ENCODE peak calls at places on chromosomes 7 and 10, in seven cellular contexts. One of them, this sample, is unnamed.

GRCh38 chr10:8304861-8305260 is 250.4 kb downstream of the GATA3 start:
- DNase-seq in stomach: no peak
- DNase-seq in left ventricle myocardium inferior: no peak
- DNase-seq in brain microvascular endothelial cell: no peak
- DNase-seq in AG10803: no peak
- DNase-seq in vagina: no peak
- DNase-seq in mammary epithelial cell: no peak
- DNase-seq in this sample: no peak

GRCh38 chr7:142441074-142441403 is 183.2 kb upstream of the PRSS58 start:
- DNase-seq in stomach: no peak
- DNase-seq in left ventricle myocardium inferior: no peak
- DNase-seq in brain microvascular endothelial cell: no peak
- DNase-seq in AG10803: no peak
- DNase-seq in vagina: peak
- DNase-seq in mammary epithelial cell: no peak
- DNase-seq in this sample: no peak

GRCh38 chr7:18610331-18610948 is 114.9 kb downstream of the HDAC9 start:
- DNase-seq in stomach: no peak
- DNase-seq in left ventricle myocardium inferior: no peak
- DNase-seq in brain microvascular endothelial cell: peak
- DNase-seq in AG10803: peak
- DNase-seq in vagina: no peak
- DNase-seq in mammary epithelial cell: peak
- DNase-seq in this sample: no peak

GRCh38 chr7:49893131-49893530 is 119.7 kb downstream of the VWC2 start:
- DNase-seq in stomach: no peak
- DNase-seq in left ventricle myocardium inferior: no peak
- DNase-seq in brain microvascular endothelial cell: no peak
- DNase-seq in AG10803: no peak
- DNase-seq in vagina: no peak
- DNase-seq in mammary epithelial cell: no peak
- DNase-seq in this sample: no peak

GRCh38 chr10:59362991-59363390 is 642 bp upstream of the FAM13C start:
- DNase-seq in stomach: peak
- DNase-seq in left ventricle myocardium inferior: peak
- DNase-seq in brain microvascular endothelial cell: peak
- DNase-seq in AG10803: peak
- DNase-seq in vagina: no peak
- DNase-seq in mammary epithelial cell: peak
- DNase-seq in this sample: peak

GRCh38 chr7:12207046-12207445 is 4.0 kb upstream of the TMEM106B start:
- DNase-seq in stomach: peak
- DNase-seq in left ventricle myocardium inferior: no peak
- DNase-seq in brain microvascular endothelial cell: no peak
- DNase-seq in AG10803: no peak
- DNase-seq in vagina: no peak
- DNase-seq in mammary epithelial cell: no peak
- DNase-seq in this sample: no peak

GRCh38 chr7:21076054-21076453 is 289.4 kb upstream of the SP8 start:
- DNase-seq in stomach: no peak
- DNase-seq in left ventricle myocardium inferior: no peak
- DNase-seq in brain microvascular endothelial cell: no peak
- DNase-seq in AG10803: no peak
- DNase-seq in vagina: no peak
- DNase-seq in mammary epithelial cell: no peak
- DNase-seq in this sample: no peak

GRCh38 chr7:103598326-103598905 is 152.4 kb upstream of the SLC26A5 start:
- DNase-seq in stomach: no peak
- DNase-seq in left ventricle myocardium inferior: no peak
- DNase-seq in brain microvascular endothelial cell: no peak
- DNase-seq in AG10803: no peak
- DNase-seq in vagina: no peak
- DNase-seq in mammary epithelial cell: no peak
- DNase-seq in this sample: peak

GRCh38 chr7:135933509-135934188 is 43.5 kb downstream of the MTPN start:
- DNase-seq in stomach: no peak
- DNase-seq in left ventricle myocardium inferior: no peak
- DNase-seq in brain microvascular endothelial cell: no peak
- DNase-seq in AG10803: no peak
- DNase-seq in vagina: no peak
- DNase-seq in mammary epithelial cell: no peak
- DNase-seq in this sample: no peak

GRCh38 chr10:2949221-2949947 is 118.0 kb upstream of the PFKP start:
- DNase-seq in stomach: no peak
- DNase-seq in left ventricle myocardium inferior: no peak
- DNase-seq in brain microvascular endothelial cell: no peak
- DNase-seq in AG10803: no peak
- DNase-seq in vagina: no peak
- DNase-seq in mammary epithelial cell: no peak
- DNase-seq in this sample: no peak

GRCh38 chr7:157479326-157479725 is 142.5 kb downstream of the DNAJB6 start:
- DNase-seq in stomach: no peak
- DNase-seq in left ventricle myocardium inferior: no peak
- DNase-seq in brain microvascular endothelial cell: no peak
- DNase-seq in AG10803: no peak
- DNase-seq in vagina: no peak
- DNase-seq in mammary epithelial cell: no peak
- DNase-seq in this sample: no peak

GRCh38 chr7:16067695-16068094 is 353.6 kb downstream of the CRPPA start:
- DNase-seq in stomach: no peak
- DNase-seq in left ventricle myocardium inferior: no peak
- DNase-seq in brain microvascular endothelial cell: no peak
- DNase-seq in AG10803: no peak
- DNase-seq in vagina: no peak
- DNase-seq in mammary epithelial cell: no peak
- DNase-seq in this sample: no peak

GRCh38 chr10:73968101-73968515 is 29.8 kb upstream of the VCL start:
- DNase-seq in stomach: no peak
- DNase-seq in left ventricle myocardium inferior: no peak
- DNase-seq in brain microvascular endothelial cell: no peak
- DNase-seq in AG10803: peak
- DNase-seq in vagina: peak
- DNase-seq in mammary epithelial cell: no peak
- DNase-seq in this sample: no peak

GRCh38 chr10:120583424-120584108 is 126.5 kb downstream of the PLPP4 start:
- DNase-seq in stomach: no peak
- DNase-seq in left ventricle myocardium inferior: no peak
- DNase-seq in brain microvascular endothelial cell: no peak
- DNase-seq in AG10803: no peak
- DNase-seq in vagina: no peak
- DNase-seq in mammary epithelial cell: no peak
- DNase-seq in this sample: no peak

GRCh38 chr7:141975806-141976523 is 2.4 kb upstream of the TAS2R38 start:
- DNase-seq in stomach: peak
- DNase-seq in left ventricle myocardium inferior: peak
- DNase-seq in brain microvascular endothelial cell: peak
- DNase-seq in AG10803: peak
- DNase-seq in vagina: no peak
- DNase-seq in mammary epithelial cell: peak
- DNase-seq in this sample: peak

GRCh38 chr10:117237401-117237991 is 3.4 kb upstream of the SLC18A2 start:
- DNase-seq in stomach: no peak
- DNase-seq in left ventricle myocardium inferior: no peak
- DNase-seq in brain microvascular endothelial cell: no peak
- DNase-seq in AG10803: no peak
- DNase-seq in vagina: no peak
- DNase-seq in mammary epithelial cell: no peak
- DNase-seq in this sample: no peak

GRCh38 chr10:55242544-55242943 is 441.5 kb upstream of the PCDH15 start:
- DNase-seq in stomach: no peak
- DNase-seq in left ventricle myocardium inferior: no peak
- DNase-seq in brain microvascular endothelial cell: no peak
- DNase-seq in AG10803: no peak
- DNase-seq in vagina: no peak
- DNase-seq in mammary epithelial cell: no peak
- DNase-seq in this sample: no peak

GRCh38 chr10:24552346-24553016 is 171.2 kb downstream of the ARHGAP21 start:
- DNase-seq in stomach: peak
- DNase-seq in left ventricle myocardium inferior: no peak
- DNase-seq in brain microvascular endothelial cell: no peak
- DNase-seq in AG10803: no peak
- DNase-seq in vagina: no peak
- DNase-seq in mammary epithelial cell: peak
- DNase-seq in this sample: no peak

GRCh38 chr10:35875281-35875680 is 233.2 kb upstream of the FZD8 start:
- DNase-seq in stomach: no peak
- DNase-seq in left ventricle myocardium inferior: no peak
- DNase-seq in brain microvascular endothelial cell: peak
- DNase-seq in AG10803: peak
- DNase-seq in vagina: no peak
- DNase-seq in mammary epithelial cell: no peak
- DNase-seq in this sample: no peak

GRCh38 chr7:36639826-36640225 is 84.5 kb downstream of the AOAH start:
- DNase-seq in stomach: peak
- DNase-seq in left ventricle myocardium inferior: no peak
- DNase-seq in brain microvascular endothelial cell: no peak
- DNase-seq in AG10803: no peak
- DNase-seq in vagina: no peak
- DNase-seq in mammary epithelial cell: no peak
- DNase-seq in this sample: no peak

GRCh38 chr10:118337356-118337755 is 4.8 kb downstream of the FAM204A start:
- DNase-seq in stomach: no peak
- DNase-seq in left ventricle myocardium inferior: no peak
- DNase-seq in brain microvascular endothelial cell: no peak
- DNase-seq in AG10803: no peak
- DNase-seq in vagina: no peak
- DNase-seq in mammary epithelial cell: no peak
- DNase-seq in this sample: no peak

GRCh38 chr10:131210181-131210580 is 101.3 kb downstream of the TCERG1L start:
- DNase-seq in stomach: peak
- DNase-seq in left ventricle myocardium inferior: no peak
- DNase-seq in brain microvascular endothelial cell: no peak
- DNase-seq in AG10803: no peak
- DNase-seq in vagina: no peak
- DNase-seq in mammary epithelial cell: no peak
- DNase-seq in this sample: no peak

GRCh38 chr7:132138817-132139216 is 437.5 kb downstream of the PLXNA4 start:
- DNase-seq in stomach: no peak
- DNase-seq in left ventricle myocardium inferior: no peak
- DNase-seq in brain microvascular endothelial cell: no peak
- DNase-seq in AG10803: no peak
- DNase-seq in vagina: no peak
- DNase-seq in mammary epithelial cell: peak
- DNase-seq in this sample: no peak

GRCh38 chr7:135571834-135572233 is 14.1 kb downstream of the NUP205 start:
- DNase-seq in stomach: no peak
- DNase-seq in left ventricle myocardium inferior: no peak
- DNase-seq in brain microvascular endothelial cell: no peak
- DNase-seq in AG10803: no peak
- DNase-seq in vagina: no peak
- DNase-seq in mammary epithelial cell: no peak
- DNase-seq in this sample: no peak

GRCh38 chr10:62831346-62831745 is 15.2 kb upstream of the EGR2 start:
- DNase-seq in stomach: no peak
- DNase-seq in left ventricle myocardium inferior: no peak
- DNase-seq in brain microvascular endothelial cell: peak
- DNase-seq in AG10803: peak
- DNase-seq in vagina: no peak
- DNase-seq in mammary epithelial cell: peak
- DNase-seq in this sample: peak

GRCh38 chr10:6116806-6117205 is 28.0 kb downstream of the RBM17 start:
- DNase-seq in stomach: no peak
- DNase-seq in left ventricle myocardium inferior: no peak
- DNase-seq in brain microvascular endothelial cell: no peak
- DNase-seq in AG10803: no peak
- DNase-seq in vagina: no peak
- DNase-seq in mammary epithelial cell: no peak
- DNase-seq in this sample: no peak

GRCh38 chr10:14674376-14675050 is 100.2 kb downstream of the FAM107B start:
- DNase-seq in stomach: peak
- DNase-seq in left ventricle myocardium inferior: no peak
- DNase-seq in brain microvascular endothelial cell: no peak
- DNase-seq in AG10803: no peak
- DNase-seq in vagina: no peak
- DNase-seq in mammary epithelial cell: no peak
- DNase-seq in this sample: no peak

GRCh38 chr7:39360766-39361165 is 205.4 kb upstream of the YAE1 start:
- DNase-seq in stomach: no peak
- DNase-seq in left ventricle myocardium inferior: no peak
- DNase-seq in brain microvascular endothelial cell: no peak
- DNase-seq in AG10803: no peak
- DNase-seq in vagina: no peak
- DNase-seq in mammary epithelial cell: no peak
- DNase-seq in this sample: no peak

GRCh38 chr7:149856-150636 is 42.3 kb upstream of the FAM20C start:
- DNase-seq in stomach: peak
- DNase-seq in left ventricle myocardium inferior: peak
- DNase-seq in brain microvascular endothelial cell: no peak
- DNase-seq in AG10803: peak
- DNase-seq in vagina: no peak
- DNase-seq in mammary epithelial cell: no peak
- DNase-seq in this sample: no peak

GRCh38 chr10:104706886-104707285 is 65.8 kb downstream of the SORCS3 start:
- DNase-seq in stomach: no peak
- DNase-seq in left ventricle myocardium inferior: no peak
- DNase-seq in brain microvascular endothelial cell: no peak
- DNase-seq in AG10803: no peak
- DNase-seq in vagina: no peak
- DNase-seq in mammary epithelial cell: no peak
- DNase-seq in this sample: no peak
- TF ChIP-seq CTCF in stomach: no peak
- TF ChIP-seq CTCF in left ventricle myocardium inferior: no peak
- TF ChIP-seq CTCF in brain microvascular endothelial cell: no peak
- TF ChIP-seq CTCF in AG10803: no peak
- TF ChIP-seq CTCF in vagina: no peak
- TF ChIP-seq CTCF in mammary epithelial cell: no peak
- TF ChIP-seq CTCF in this sample: no peak

GRCh38 chr10:72331575-72332422 is 22.9 kb downstream of the DNAJB12 start:
- DNase-seq in stomach: peak
- DNase-seq in left ventricle myocardium inferior: peak
- DNase-seq in brain microvascular endothelial cell: peak
- DNase-seq in AG10803: peak
- DNase-seq in vagina: peak
- DNase-seq in mammary epithelial cell: peak
- DNase-seq in this sample: no peak
- H3K4me3 ChIP-seq in stomach: no peak
- H3K4me3 ChIP-seq in left ventricle myocardium inferior: peak
- H3K4me3 ChIP-seq in brain microvascular endothelial cell: no peak
- H3K4me3 ChIP-seq in AG10803: no peak
- H3K4me3 ChIP-seq in vagina: no peak
- H3K4me3 ChIP-seq in mammary epithelial cell: no peak
- H3K4me3 ChIP-seq in this sample: no peak

GRCh38 chr10:18233775-18234174 is 93.6 kb downstream of the CACNB2 start:
- DNase-seq in stomach: no peak
- DNase-seq in left ventricle myocardium inferior: peak
- DNase-seq in brain microvascular endothelial cell: peak
- DNase-seq in AG10803: no peak
- DNase-seq in vagina: peak
- DNase-seq in mammary epithelial cell: no peak
- DNase-seq in this sample: no peak
- TF ChIP-seq CTCF in stomach: no peak
- TF ChIP-seq CTCF in left ventricle myocardium inferior: peak
- TF ChIP-seq CTCF in brain microvascular endothelial cell: peak
- TF ChIP-seq CTCF in AG10803: no peak
- TF ChIP-seq CTCF in vagina: no peak
- TF ChIP-seq CTCF in mammary epithelial cell: no peak
- TF ChIP-seq CTCF in this sample: no peak

DNA sequence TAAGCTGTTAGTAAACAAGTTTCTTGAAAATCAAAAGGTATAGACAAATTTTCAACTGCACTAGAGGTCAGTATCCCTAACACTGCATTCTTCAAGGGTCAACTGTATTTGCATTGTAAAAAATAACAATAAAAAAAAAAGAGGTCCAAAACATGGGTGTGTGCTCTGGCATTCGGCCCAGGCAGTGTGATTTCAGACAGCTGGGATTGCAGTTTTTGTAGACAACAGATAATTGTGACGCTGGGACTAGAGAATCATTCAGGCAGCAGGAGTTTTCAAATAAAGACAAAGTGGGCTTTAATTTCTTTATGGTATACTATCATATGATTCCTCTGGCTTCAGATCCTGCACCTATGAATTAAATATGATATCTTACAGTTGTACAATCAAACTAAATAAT is 543.2 kb upstream of the SEMA3D start:
- DNase-seq in stomach: no peak
- DNase-seq in left ventricle myocardium inferior: no peak
- DNase-seq in brain microvascular endothelial cell: no peak
- DNase-seq in AG10803: peak
- DNase-seq in vagina: no peak
- DNase-seq in mammary epithelial cell: no peak
- DNase-seq in this sample: no peak
- H3K4me3 ChIP-seq in stomach: no peak
- H3K4me3 ChIP-seq in left ventricle myocardium inferior: no peak
- H3K4me3 ChIP-seq in brain microvascular endothelial cell: no peak
- H3K4me3 ChIP-seq in AG10803: no peak
- H3K4me3 ChIP-seq in vagina: no peak
- H3K4me3 ChIP-seq in mammary epithelial cell: no peak
- H3K4me3 ChIP-seq in this sample: no peak